ENCODE peak calls at places on chromosome 7, in five cellular contexts. Q, B, S, O and F are unnamed samples.

GRCh38 chr7:99224263-99224947 is 16.5 kb upstream of the KPNA7 start:
- DNase-seq in S (peak; percentile 84), B (no peak), O (peak; percentile 54), Q (peak; percentile 1), F (peak; percentile 37)

GRCh38 chr7:83415840-83416239 is 233.1 kb downstream of the SEMA3E start:
- DNase-seq in S (no peak), Q (no peak), O (no peak), B (no peak), F (no peak)

GRCh38 chr7:66050990-66051424 is 24.6 kb upstream of the ASL start:
- DNase-seq in Q (no peak), S (no peak), B (no peak), O (peak; percentile 82), F (no peak)

GRCh38 chr7:158588085-158588877 is 658 bp upstream of the PTPRN2 start:
- DNase-seq in B (no peak), S (no peak), Q (no peak), O (no peak), F (no peak)

GRCh38 chr7:158286210-158286609 is 301.4 kb downstream of the PTPRN2 start:
- DNase-seq in S (no peak), B (no peak), Q (no peak), O (no peak), F (no peak)

GRCh38 chr7:36653011-36653670 is 71.2 kb downstream of the AOAH start:
- DNase-seq in Q (no peak), B (no peak), S (no peak), O (no peak), F (no peak)

GRCh38 chr7:77258014-77258413 is 58.4 kb upstream of the FGL2 start:
- DNase-seq in O (no peak), Q (no peak), S (peak; percentile 18), B (peak; percentile 69), F (no peak)

GRCh38 chr7:30979027-30979426 is 15.3 kb downstream of the GHRHR start:
- DNase-seq in Q (no peak), B (no peak), S (no peak), O (no peak), F (no peak)

GRCh38 chr7:65441010-65441409 is 67.4 kb downstream of the ZNF92 start:
- DNase-seq in Q (no peak), O (no peak), B (no peak), S (no peak), F (no peak)

GRCh38 chr7:121069346-121070100 is 81.0 kb downstream of the CPED1 start:
- DNase-seq in S (peak; percentile 65), O (no peak), B (no peak), Q (no peak), F (no peak)

GRCh38 chr7:154568346-154568745 is 434.6 kb downstream of the PAXIP1 start:
- DNase-seq in O (no peak), S (no peak), Q (no peak), B (no peak), F (no peak)

GRCh38 chr7:55130554-55131198 is 111.9 kb downstream of the EGFR start:
- DNase-seq in O (no peak), S (no peak), B (no peak), Q (no peak), F (no peak)

GRCh38 chr7:155581954-155582353 is 35.6 kb upstream of the CNPY1 start:
- DNase-seq in Q (no peak), B (no peak), S (no peak), O (no peak), F (no peak)

GRCh38 chr7:19958309-19958896 is 185.0 kb upstream of the TMEM196 start:
- DNase-seq in Q (no peak), S (no peak), B (no peak), O (peak; percentile 1), F (peak; percentile 95)

GRCh38 chr7:123351506-123352225 is 151.9 kb upstream of the SLC13A1 start:
- DNase-seq in S (no peak), Q (no peak), B (no peak), O (no peak), F (no peak)

GRCh38 chr7:34130558-34131285 is 225.4 kb downstream of the BMPER start:
- DNase-seq in S (no peak), B (no peak), Q (no peak), O (no peak), F (no peak)

GRCh38 chr7:5591547-5591899 is 167.9 kb upstream of the TNRC18 start:
- DNase-seq in Q (no peak), S (no peak), B (peak; percentile 70), O (peak; percentile 72), F (no peak)

GRCh38 chr7:137771679-137772078 is 75.1 kb downstream of the DGKI start:
- DNase-seq in S (no peak), B (no peak), O (no peak), Q (no peak), F (no peak)

GRCh38 chr7:88224596-88225275 is 4.9 kb upstream of the SRI start:
- DNase-seq in Q (no peak), B (no peak), S (no peak), O (no peak), F (no peak)

GRCh38 chr7:73341877-73342276 is 13.9 kb downstream of the FKBP6 start:
- DNase-seq in S (peak; percentile 71), B (no peak), Q (no peak), O (peak; percentile 43), F (peak; percentile 37)

GRCh38 chr7:135147341-135147898 is 452 bp upstream of the TMEM140 start:
- DNase-seq in S (peak; percentile 14), Q (no peak), O (no peak), B (no peak), F (no peak)

GRCh38 chr7:83492802-83493201 is 156.1 kb downstream of the SEMA3E start:
- DNase-seq in Q (no peak), B (no peak), O (no peak), S (no peak), F (no peak)

GRCh38 chr7:28570113-28570969 is 158.0 kb downstream of the CREB5 start:
- DNase-seq in S (no peak), O (no peak), B (no peak), Q (no peak), F (no peak)

GRCh38 chr7:28573059-28573553 is 160.8 kb downstream of the CREB5 start:
- DNase-seq in S (no peak), B (peak; percentile 65), Q (no peak), O (peak; percentile 18), F (no peak)

GRCh38 chr7:28570970-28571288 is 158.6 kb downstream of the CREB5 start:
- DNase-seq in S (no peak), Q (no peak), O (peak; percentile 12), B (no peak), F (no peak)

GRCh38 chr7:28572321-28573058 is 160.2 kb downstream of the CREB5 start:
- DNase-seq in B (peak; percentile 45), Q (no peak), O (no peak), S (no peak), F (no peak)

DNA sequence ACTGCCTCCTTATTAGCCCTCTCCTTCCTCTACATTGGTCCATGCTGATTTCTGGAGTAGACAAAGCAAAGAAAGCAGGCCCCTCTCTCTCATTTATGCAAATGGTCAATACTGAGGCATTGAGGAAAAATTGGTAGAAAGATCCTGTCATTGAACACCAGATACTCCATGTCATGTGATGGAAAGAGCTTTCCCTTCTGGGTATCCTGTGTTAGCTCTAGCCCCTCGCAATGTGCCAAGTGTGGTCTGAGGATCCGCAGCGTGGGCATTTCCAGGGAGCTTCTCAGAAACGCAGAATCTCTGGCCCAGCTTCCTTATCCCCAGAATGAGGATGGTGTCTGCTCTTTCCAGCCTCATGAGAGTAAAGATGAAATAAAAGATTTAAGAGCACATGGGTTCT is 159.1 kb downstream of the CREB5 start:
- DNase-seq in O (no peak), Q (no peak), B (no peak), S (no peak), F (no peak)
- H3K27ac ChIP-seq in O (no peak overlapping the region), Q (peak overlapping the region; percentile 31), B (no peak overlapping the region), S (no peak overlapping the region), F (no peak overlapping the region)

GRCh38 chr7:101814081-101814995 is 3.1 kb upstream of the CUX1 start:
- DNase-seq in Q (no peak), B (peak; percentile 95), O (peak; percentile 36), S (peak; percentile 90), F (no peak)
- TF ChIP-seq ZBTB33 in Q (no peak), B (no peak), O (peak; percentile 6), S (peak; percentile 67), F (no peak)

DNA sequence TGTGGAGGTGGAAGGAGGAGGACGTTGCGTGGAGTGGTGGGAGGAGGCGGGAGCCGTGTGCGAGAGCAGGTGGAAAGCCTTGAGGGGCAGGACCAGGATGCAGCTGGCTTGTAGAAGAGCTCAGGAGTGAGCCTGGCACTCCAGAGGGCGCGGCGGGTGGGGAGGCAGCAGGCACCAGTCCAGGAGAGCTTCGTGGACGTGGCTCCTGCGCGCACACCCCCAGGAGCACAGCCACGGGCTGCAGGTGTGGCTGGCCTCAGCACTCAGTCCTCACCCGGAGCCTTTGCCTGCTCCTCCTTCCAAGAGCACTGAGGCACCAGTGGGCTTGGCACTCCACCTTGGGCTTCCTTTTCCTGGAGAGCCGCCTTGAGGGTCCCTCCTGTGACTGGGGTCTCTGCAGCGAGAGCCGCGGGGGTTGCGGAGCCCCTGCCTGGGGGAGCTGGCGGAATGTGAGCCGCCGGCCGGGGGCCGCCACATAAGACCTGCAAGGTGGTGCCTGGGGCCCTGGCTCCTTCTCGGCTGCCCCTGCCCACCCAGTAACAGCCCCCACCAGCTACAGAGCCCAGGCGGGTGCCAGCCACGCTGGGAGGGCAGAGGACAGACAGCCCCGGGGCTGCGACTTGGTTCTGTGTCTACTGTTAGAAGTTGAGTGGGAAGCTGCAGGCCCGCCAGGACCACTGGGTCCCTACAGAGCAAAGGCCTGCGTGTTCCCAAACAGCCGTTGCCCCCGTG is 11.1 kb downstream of the MAFK start:
- DNase-seq in S (no peak), O (no peak), B (no peak), Q (no peak), F (no peak)
- H3K4me2 ChIP-seq in S (no peak overlapping the region), O (no peak overlapping the region), B (no peak overlapping the region), Q (no peak overlapping the region), F (no peak overlapping the region)

GRCh38 chr7:130491841-130492518 is at the start of gene MEST:
- DNase-seq in B (peak; percentile 80), S (no peak), Q (no peak), O (no peak), F (no peak)

GRCh38 chr7:130494480-130494879 is 2.6 kb downstream of the MEST start:
- DNase-seq in O (no peak), B (no peak), Q (no peak), S (peak; percentile 59), F (no peak)

GRCh38 chr7:130493275-130493868 is 1.5 kb downstream of the MEST start:
- DNase-seq in S (no peak), O (no peak), B (peak; percentile 21), Q (no peak), F (no peak)

GRCh38 chr7:130490888-130491771 is 755 bp upstream of the MEST start:
- DNase-seq in Q (no peak), B (peak; percentile 87), O (no peak), S (no peak), F (no peak)

DNA sequence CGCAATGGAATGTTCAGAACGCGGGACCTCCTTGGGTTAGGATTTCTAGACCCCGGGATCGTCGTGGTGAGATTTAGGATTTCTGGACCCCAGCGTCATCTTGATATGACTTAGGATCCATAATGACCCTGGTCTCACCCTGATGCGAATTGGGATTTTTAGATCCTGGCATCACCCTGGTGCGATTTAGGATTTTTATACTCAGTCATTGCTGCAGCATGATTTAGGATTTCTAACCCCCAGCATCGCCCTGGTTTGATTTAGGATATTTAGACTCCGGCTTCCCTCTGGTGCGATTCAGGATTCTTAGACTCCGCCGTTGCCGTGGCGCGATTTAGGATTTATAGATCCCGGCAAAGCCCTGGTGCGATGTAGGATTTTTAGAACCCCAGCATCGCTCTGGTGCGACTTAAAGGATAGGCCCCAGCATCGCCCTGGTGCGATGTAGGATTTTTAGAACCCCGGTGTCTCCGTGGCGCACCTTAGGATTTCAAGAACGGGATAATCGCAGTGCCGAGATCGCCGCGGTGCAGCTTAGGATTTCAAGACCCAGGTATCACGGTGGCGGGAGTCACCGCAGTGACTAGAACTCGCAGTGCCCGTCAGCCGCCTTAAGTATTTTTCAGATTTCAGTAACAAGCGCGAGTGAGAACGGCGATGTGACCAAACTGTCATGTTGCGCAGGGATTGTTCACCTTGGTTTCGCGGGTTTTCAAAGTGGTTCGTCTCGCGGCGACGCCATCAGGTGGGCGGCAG is 812 bp downstream of the MEST start:
- DNase-seq in O (no peak), S (no peak), Q (no peak), B (peak; percentile 23), F (no peak)
- H3K27ac ChIP-seq in O (no peak overlapping the region), S (no peak overlapping the region), Q (no peak overlapping the region), B (no peak overlapping the region), F (no peak overlapping the region)